ENCODE peak calls at places on chromosome 7, in seven cellular contexts. P is choroid plexus epithelial cell, L is cardiac muscle cell, K is Panc1, G is esophagus muscularis mucosa, S is thyroid gland, U is AG09309. F is an unnamed sample.

GRCh38 chr7:92614586-92615237 is 24.5 kb upstream of the FAM133B start:
- DNase-seq in P (peak; percentile 44), U (peak; percentile 17), L (no peak), G (no peak), S (peak; percentile 7), K (no peak), F (peak; percentile 80)

GRCh38 chr7:155921804-155922506 is 109.7 kb upstream of the SHH start:
- DNase-seq in S (peak; percentile 85), U (no peak), P (no peak), G (no peak), L (no peak), K (no peak), F (no peak)

GRCh38 chr7:107472116-107472515 is 2.3 kb downstream of the GPR22 start:
- DNase-seq in K (no peak), G (no peak), P (peak; percentile 14), S (no peak), L (no peak), U (no peak), F (no peak)

GRCh38 chr7:11865671-11866070 is 33.7 kb upstream of the THSD7A start:
- DNase-seq in K (no peak), S (no peak), L (no peak), P (no peak), G (no peak), U (no peak), F (no peak)

GRCh38 chr7:92875171-92875570 is 38.8 kb upstream of the CDK6 start:
- DNase-seq in L (no peak), K (no peak), G (no peak), U (no peak), S (no peak), P (no peak), F (no peak)

GRCh38 chr7:55893940-55894339 is 6.7 kb downstream of the ZNF713 start:
- DNase-seq in S (no peak), G (no peak), K (no peak), U (no peak), P (no peak), L (no peak), F (no peak)

GRCh38 chr7:31094271-31094670 is 42.2 kb downstream of the ADCYAP1R1 start:
- DNase-seq in U (no peak), L (no peak), G (no peak), K (no peak), P (no peak), S (no peak), F (no peak)

GRCh38 chr7:30751257-30751650 is 681 bp upstream of the INMT start:
- DNase-seq in S (no peak), U (no peak), K (no peak), G (no peak), P (no peak), L (no peak), F (no peak)

GRCh38 chr7:134705716-134706115 is 59.1 kb downstream of the BPGM start:
- DNase-seq in P (no peak), L (no peak), U (no peak), S (no peak), K (no peak), G (no peak), F (no peak)

GRCh38 chr7:47119408-47119807 is 462.5 kb downstream of the TNS3 start:
- DNase-seq in G (no peak), L (no peak), K (no peak), U (no peak), S (no peak), P (no peak), F (no peak)

GRCh38 chr7:131692131-131692960 is 135.9 kb upstream of the PODXL start:
- DNase-seq in K (peak; percentile 4), L (peak; percentile 79), U (no peak), G (peak; percentile 91), S (peak; percentile 40), P (peak; percentile 43), F (peak; percentile 54)

GRCh38 chr7:118872568-118872967 is 648.1 kb downstream of the ANKRD7 start:
- DNase-seq in K (no peak), P (no peak), G (no peak), L (no peak), S (no peak), U (no peak), F (no peak)

GRCh38 chr7:118867860-118868259 is 643.4 kb downstream of the ANKRD7 start:
- DNase-seq in G (no peak), K (no peak), P (no peak), U (no peak), L (no peak), S (no peak), F (no peak)

GRCh38 chr7:118870187-118870586 is 645.7 kb downstream of the ANKRD7 start:
- DNase-seq in K (no peak), S (no peak), U (no peak), G (no peak), P (peak; percentile 0), L (peak; percentile 23), F (no peak)
- TF ChIP-seq CTCF in K (peak; percentile 37), S (no peak), U (no peak), G (no peak), P (no peak), L (no peak), F (no peak)

DNA sequence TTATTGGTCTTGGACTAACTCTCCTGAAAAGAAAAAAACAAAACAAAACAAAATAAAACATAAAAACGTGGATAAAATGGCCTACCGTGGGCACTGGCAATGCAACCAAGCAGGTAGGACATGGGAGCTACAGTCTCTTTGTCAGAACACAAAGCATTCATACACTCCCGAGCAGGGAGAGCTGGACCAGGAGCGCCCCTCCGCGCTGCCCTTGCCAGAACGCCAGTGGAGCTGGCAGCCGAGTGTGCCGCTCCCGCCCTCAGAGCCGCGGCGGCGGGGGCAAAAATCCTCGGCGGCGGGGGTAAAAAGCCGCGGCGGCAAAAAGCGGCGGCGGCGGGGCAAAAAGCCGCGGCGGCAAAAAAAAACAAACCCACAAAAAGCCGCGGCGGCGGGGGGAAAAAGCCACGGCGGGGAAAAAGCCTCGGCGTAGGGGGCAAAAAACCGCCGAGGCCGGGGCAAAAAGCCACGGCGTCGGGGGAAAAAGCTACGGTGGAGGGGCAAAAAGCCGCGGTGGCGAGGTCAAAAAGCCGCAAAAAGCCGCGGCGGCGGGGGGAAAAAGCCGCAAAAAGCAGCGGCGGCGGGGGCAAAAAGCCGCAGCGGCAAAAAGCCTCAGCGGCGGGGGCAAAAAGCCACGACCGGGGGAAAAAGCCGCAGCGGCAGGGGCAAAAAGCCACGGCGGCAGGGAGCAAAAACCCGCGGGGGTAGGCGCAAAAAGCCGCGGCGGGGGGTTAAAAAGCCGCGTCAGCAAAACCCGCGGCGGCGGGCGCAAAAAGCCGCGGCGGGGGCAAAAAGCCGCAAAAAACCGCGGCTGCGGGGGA is 418.1 kb downstream of the ZNF716 start:
- DNase-seq in U (no peak), K (no peak), L (no peak), P (peak; percentile 8), G (no peak), S (no peak), F (peak; percentile 23)
- TF ChIP-seq CTCF in U (no peak), K (peak; percentile 22), L (no peak), P (no peak), G (no peak), S (no peak), F (no peak)

DNA sequence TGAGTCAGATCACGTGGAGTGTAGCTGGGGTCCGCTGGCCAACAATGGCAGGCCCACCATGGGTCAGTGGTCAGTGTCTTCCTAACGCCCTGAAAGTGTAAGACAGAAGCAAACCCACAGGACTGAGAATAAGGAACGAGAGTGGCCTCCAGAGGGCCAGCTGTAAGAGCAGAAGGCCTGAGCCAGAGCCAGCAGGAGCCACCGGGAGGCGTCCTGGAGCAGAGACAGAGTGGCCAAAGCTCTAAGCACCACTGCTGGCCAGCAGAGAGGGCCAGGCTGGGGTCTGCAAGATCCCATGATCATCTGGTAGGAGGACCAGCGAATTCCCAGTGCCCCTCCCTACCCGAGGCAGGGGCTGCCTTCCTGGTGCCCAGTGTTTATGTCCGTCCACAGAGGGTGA is 9.2 kb downstream of the CCDC201 start:
- DNase-seq in P (peak; percentile 16), U (no peak), L (peak; percentile 10), K (no peak), G (no peak), S (no peak), F (no peak)
- TF ChIP-seq CTCF in P (peak; percentile 54), U (peak; percentile 41), L (no peak), K (peak; percentile 45), G (no peak), S (no peak), F (no peak)

GRCh38 chr7:50982626-50983025 is 199.9 kb upstream of the GRB10 start:
- DNase-seq in K (no peak), P (no peak), L (no peak), G (peak; percentile 64), U (no peak), S (no peak), F (no peak)
- TF ChIP-seq CTCF in K (peak; percentile 12), P (peak; percentile 32), L (no peak), G (no peak), U (no peak), S (no peak), F (no peak)

GRCh38 chr7:101668726-101669125 is 39.6 kb upstream of the MYL10 start:
- DNase-seq in S (no peak), K (no peak), L (no peak), G (no peak), P (no peak), U (no peak), F (no peak)

GRCh38 chr7:101667399-101667798 is 38.3 kb upstream of the MYL10 start:
- DNase-seq in L (no peak), G (no peak), U (no peak), K (no peak), P (no peak), S (no peak), F (no peak)

GRCh38 chr7:101666751-101667150 is 37.7 kb upstream of the MYL10 start:
- DNase-seq in U (no peak), K (no peak), S (no peak), G (no peak), L (no peak), P (no peak), F (no peak)

GRCh38 chr7:101667959-101668358 is 38.9 kb upstream of the MYL10 start:
- DNase-seq in P (no peak), S (no peak), K (no peak), U (no peak), L (no peak), G (no peak), F (no peak)

DNA sequence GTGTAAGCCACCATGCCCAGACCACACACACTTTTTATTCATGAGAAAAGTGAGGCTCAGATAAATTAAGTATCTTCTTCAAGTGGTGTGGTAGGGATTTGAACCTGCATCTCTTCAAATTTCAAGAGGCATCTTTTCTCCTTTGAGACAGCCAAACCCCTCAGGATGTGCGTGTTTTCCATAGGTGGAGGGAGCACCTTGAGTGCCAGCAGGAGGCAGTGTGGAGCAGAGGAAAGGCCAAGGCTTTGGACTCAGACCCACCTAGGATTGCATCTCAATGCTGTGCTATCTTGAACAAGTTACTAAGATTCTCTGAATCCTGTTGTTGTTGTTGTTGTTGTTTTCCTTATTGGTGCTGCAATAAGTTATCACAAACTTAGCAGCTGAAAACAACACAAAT is 40.2 kb upstream of the MYL10 start:
- DNase-seq in K (no peak), S (no peak), L (no peak), G (no peak), P (no peak), U (no peak), F (no peak)
- TF ChIP-seq CTCF in K (no peak), S (no peak), L (peak; percentile 23), G (no peak), P (peak; percentile 52), U (peak; percentile 37), F (no peak)

GRCh38 chr7:49852619-49853462 is 79.4 kb downstream of the VWC2 start:
- DNase-seq in G (no peak), P (peak; percentile 61), U (peak; percentile 8), S (peak; percentile 55), K (peak; percentile 62), L (peak; percentile 76), F (peak; percentile 34)
- TF ChIP-seq CTCF in G (peak; percentile 47), P (peak; percentile 74), U (peak; percentile 51), S (peak; percentile 83), K (peak; percentile 92), L (peak; percentile 71), F (peak; percentile 42)

F was measured in adrenal gland.